ENCODE peak calls at places on chromosomes 7 and 10, in four cellular contexts. H is heart left ventricle, W is kidney epithelial cell, S is HL-60. J is an unnamed sample.

GRCh38 chr7:78317371-78317770 is 518.8 kb downstream of the PHTF2 start:
- DNase-seq in H (no peak), W (no peak), S (no peak), J (no peak)

GRCh38 chr7:91243591-91244368 is 20.5 kb upstream of the FZD1 start:
- DNase-seq in H (no peak), W (no peak), S (no peak), J (no peak)

GRCh38 chr10:58565256-58565655 is 52.6 kb downstream of the BICC1 start:
- DNase-seq in H (no peak), W (no peak), S (no peak), J (no peak)

GRCh38 chr10:7318836-7319235 is 92.0 kb downstream of the SFMBT2 start:
- DNase-seq in H (no peak), W (no peak), S (no peak), J (no peak)

GRCh38 chr7:75638607-75639070 is 100.1 kb downstream of the HIP1 start:
- DNase-seq in H (peak; percentile 66), W (no peak), S (no peak), J (no peak)

GRCh38 chr7:127250312-127251047 is 2.3 kb downstream of the GRM8 start:
- DNase-seq in H (no peak), W (no peak), S (no peak), J (no peak)

GRCh38 chr10:93746844-93747284 is 10.9 kb upstream of the LGI1 start:
- DNase-seq in H (no peak), W (peak; percentile 94), S (no peak), J (peak; percentile 86)

GRCh38 chr7:16421333-16422099 is at the start of gene CRPPA:
- DNase-seq in H (peak; percentile 44), W (no peak), S (peak; percentile 12), J (no peak)

GRCh38 chr7:30445770-30446169 is 32.8 kb downstream of the NOD1 start:
- DNase-seq in H (peak; percentile 73), W (peak; percentile 12), S (peak; percentile 97), J (no peak)

GRCh38 chr7:151867912-151868804 is 8.8 kb downstream of the PRKAG2 start:
- DNase-seq in H (peak; percentile 73), W (no peak), S (no peak), J (no peak)

GRCh38 chr7:4951903-4952636 is 6.9 kb downstream of the MMD2 start:
- DNase-seq in H (no peak), W (no peak), S (peak; percentile 19), J (no peak)

GRCh38 chr7:7607010-7607409 is 33.5 kb upstream of the UMAD1 start:
- DNase-seq in H (no peak), W (no peak), S (no peak), J (no peak)

GRCh38 chr7:17123020-17123419 is 175.4 kb upstream of the AHR start:
- DNase-seq in H (no peak), W (no peak), S (peak; percentile 39), J (peak; percentile 82)

GRCh38 chr10:16429539-16429938 is 7.3 kb upstream of the PTER start:
- DNase-seq in H (no peak), W (no peak), S (no peak), J (no peak)

GRCh38 chr7:47571355-47572100 is 10.4 kb downstream of the TNS3 start:
- DNase-seq in H (peak; percentile 82), W (peak; percentile 64), S (peak; percentile 68), J (peak; percentile 85)

GRCh38 chr10:11871470-11871869 is 48.3 kb downstream of the PROSER2 start:
- DNase-seq in H (no peak), W (no peak), S (no peak), J (no peak)

GRCh38 chr10:88598060-88598459 is 11.5 kb downstream of the LIPJ start:
- DNase-seq in H (no peak), W (no peak), S (peak; percentile 81), J (no peak)

GRCh38 chr10:29862926-29863614 is 196.3 kb downstream of the JCAD start:
- DNase-seq in H (no peak), W (peak; percentile 97), S (no peak), J (peak; percentile 42)

GRCh38 chr10:20673175-20673574 is 223.9 kb downstream of the NEBL start:
- DNase-seq in H (no peak), W (no peak), S (no peak), J (no peak)

GRCh38 chr10:47260505-47261111 is 39.4 kb upstream of the GDF10 start:
- DNase-seq in H (no peak), W (no peak), S (no peak), J (no peak)

GRCh38 chr10:36211856-36212255 is 569.8 kb upstream of the FZD8 start:
- DNase-seq in H (no peak), W (no peak), S (no peak), J (no peak)

GRCh38 chr10:86313621-86314041 is 53.0 kb downstream of the GRID1 start:
- DNase-seq in H (no peak), W (no peak), S (no peak), J (no peak)

GRCh38 chr7:28695300-28696261 is 262.5 kb downstream of the TRIL start:
- DNase-seq in H (peak; percentile 54), W (no peak), S (no peak), J (no peak)

GRCh38 chr7:111727905-111728634 is 165.8 kb upstream of the IMMP2L start:
- DNase-seq in H (no peak), W (no peak), S (no peak), J (no peak)

GRCh38 chr10:95987685-95988426 is 55.5 kb upstream of the CCNJ start:
- DNase-seq in H (no peak), W (no peak), S (no peak), J (no peak)

GRCh38 chr10:10092581-10092980 is 925.1 kb upstream of the CELF2 start:
- DNase-seq in H (no peak), W (peak; percentile 10), S (no peak), J (no peak)

GRCh38 chr7:138460176-138460648 is at the start of gene TRIM24:
- DNase-seq in H (peak; percentile 97), W (no peak), S (peak; percentile 97), J (peak; percentile 84)

GRCh38 chr7:103691291-103691690 is 245.3 kb upstream of the SLC26A5 start:
- DNase-seq in H (no peak), W (no peak), S (no peak), J (no peak)

GRCh38 chr7:66239467-66239856 is 34.3 kb downstream of the TPST1 start:
- DNase-seq in H (no peak), W (no peak), S (no peak), J (no peak)

GRCh38 chr7:66247387-66248078 is 42.4 kb downstream of the TPST1 start:
- DNase-seq in H (no peak), W (no peak), S (no peak), J (no peak)

GRCh38 chr7:66246549-66247171 is 41.5 kb downstream of the TPST1 start:
- DNase-seq in H (no peak), W (no peak), S (no peak), J (no peak)

GRCh38 chr7:66250711-66251110 is 45.6 kb downstream of the TPST1 start:
- DNase-seq in H (no peak), W (peak; percentile 93), S (no peak), J (peak; percentile 79)

GRCh38 chr7:66245008-66245407 is 39.9 kb downstream of the TPST1 start:
- DNase-seq in H (no peak), W (no peak), S (no peak), J (no peak)
- H3K4me3 ChIP-seq in H (no peak overlapping the region), W (no peak overlapping the region), S (no peak overlapping the region), J (no peak overlapping the region)

GRCh38 chr10:4151466-4151865 is 366.5 kb upstream of the KLF6 start:
- DNase-seq in H (no peak), W (no peak), S (no peak), J (no peak)
- TF ChIP-seq CTCF in H (no peak), W (no peak), S (no peak), J (no peak)

GRCh38 chr7:114949227-114949626 is 27.3 kb downstream of the MDFIC start:
- DNase-seq in H (no peak), W (no peak), S (no peak), J (no peak)

GRCh38 chr7:114956702-114957101 is 34.8 kb downstream of the MDFIC start:
- DNase-seq in H (no peak), W (no peak), S (no peak), J (no peak)

GRCh38 chr7:114952296-114952695 is 30.4 kb downstream of the MDFIC start:
- DNase-seq in H (no peak), W (no peak), S (no peak), J (no peak)

GRCh38 chr7:114957434-114957833 is 35.5 kb downstream of the MDFIC start:
- DNase-seq in H (no peak), W (no peak), S (no peak), J (no peak)

DNA sequence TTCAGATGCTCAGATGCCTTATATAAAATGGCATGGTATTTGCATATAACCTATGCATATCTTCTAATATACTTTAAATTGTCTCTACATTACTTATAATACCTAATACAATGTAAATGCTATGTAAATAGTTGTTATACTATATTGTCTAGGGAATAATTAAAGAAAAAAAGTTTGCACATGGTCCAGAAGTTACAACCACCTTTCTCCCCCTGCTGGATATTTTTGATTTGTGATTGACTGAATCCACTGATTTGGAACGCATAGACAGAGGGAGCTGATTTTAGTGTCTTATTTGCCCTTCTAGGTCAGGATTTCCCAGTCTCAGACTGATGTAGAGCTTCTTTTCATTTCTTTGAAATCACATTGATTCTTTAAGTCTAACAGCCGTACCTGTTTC is 31.8 kb downstream of the MDFIC start:
- DNase-seq in H (no peak), W (no peak), S (no peak), J (no peak)
- H3K4me3 ChIP-seq in H (no peak overlapping the region), W (no peak overlapping the region), S (no peak overlapping the region), J (no peak overlapping the region)

GRCh38 chr10:59833810-59834209 is 72.5 kb downstream of the CCDC6 start:
- DNase-seq in H (no peak), W (no peak), S (no peak), J (no peak)
- TF ChIP-seq CTCF in H (no peak), W (no peak), S (no peak), J (no peak)

DNA sequence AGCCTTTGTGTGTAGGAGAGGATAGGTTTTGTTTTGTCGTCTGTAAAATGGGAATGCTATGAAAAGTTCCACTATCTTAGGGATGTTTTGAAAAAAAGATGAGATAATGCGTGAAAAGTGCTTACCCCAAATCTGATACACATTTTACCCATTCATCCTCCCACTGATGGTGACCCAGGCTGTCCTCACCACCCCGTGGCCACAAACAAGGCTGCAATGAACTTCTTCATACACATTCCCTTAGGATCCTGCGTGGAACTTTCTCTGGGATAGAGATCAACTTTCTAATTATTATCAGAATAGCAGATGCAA is 399 bp upstream of the OGDHL start:
- DNase-seq in H (no peak), W (no peak), S (no peak), J (no peak)
- H3K4me3 ChIP-seq in H (peak overlapping the region; percentile 49), W (peak overlapping the region; percentile 65), S (peak overlapping the region; percentile 48), J (no peak overlapping the region)

GRCh38 chr10:27792191-27792590 is 46.6 kb upstream of the MKX start:
- DNase-seq in H (no peak), W (no peak), S (no peak), J (peak; percentile 13)

GRCh38 chr10:27799046-27799445 is 53.4 kb upstream of the MKX start:
- DNase-seq in H (no peak), W (no peak), S (no peak), J (no peak)

GRCh38 chr10:27794157-27794556 is 48.5 kb upstream of the MKX start:
- DNase-seq in H (no peak), W (no peak), S (peak; percentile 1), J (no peak)
- TF ChIP-seq CTCF in H (no peak), W (peak; percentile 9), S (no peak), J (no peak)

GRCh38 chr7:74174606-74175082 is 488 bp downstream of the EIF4H start:
- DNase-seq in H (peak; percentile 38), W (no peak), S (peak; percentile 37), J (peak; percentile 4)
- H3K4me3 ChIP-seq in H (peak overlapping the region; percentile 97), W (peak overlapping the region; percentile 98), S (peak overlapping the region; percentile 93), J (peak overlapping the region; percentile 92)